ENCODE peak calls at places on chromosomes 6 and 20, in six cellular contexts. Z, C, F, R, G and V are unnamed samples. For H3K4me1, the result is how much of the 10 kb centered on the place peaks cover.

GRCh38 chr6:8855411-8855810 is 420.1 kb upstream of the SLC35B3 start:
- DNase-seq in F (no peak), R (no peak), Z (no peak), G (no peak), C (no peak), V (no peak)

GRCh38 chr6:105601541-105602174 is 198.8 kb upstream of the PREP start:
- DNase-seq in F (no peak), R (peak), G (peak), C (no peak), Z (peak), V (peak)

GRCh38 chr6:170225852-170226417 is 64.9 kb downstream of the DLL1 start:
- DNase-seq in C (peak), R (no peak), Z (no peak), G (peak), F (no peak), V (peak)

GRCh38 chr20:34112600-34113061 is 588 bp upstream of the EIF2S2 start:
- DNase-seq in G (no peak), Z (peak), C (peak), R (peak), F (no peak), V (peak)

GRCh38 chr20:14799671-14800070 is 462.3 kb upstream of the FLRT3 start:
- DNase-seq in F (no peak), R (no peak), Z (no peak), G (no peak), C (no peak), V (no peak)

GRCh38 chr6:13457577-13457976 is 29.8 kb downstream of the GFOD1 start:
- DNase-seq in F (no peak), G (peak), C (no peak), Z (peak), R (no peak), V (no peak)

GRCh38 chr6:19714415-19715165 is 122.6 kb upstream of the ID4 start:
- DNase-seq in R (no peak), C (no peak), F (no peak), Z (no peak), G (no peak), V (no peak)

GRCh38 chr20:37723668-37724067 is 29.8 kb downstream of the CTNNBL1 start:
- DNase-seq in Z (no peak), C (no peak), R (no peak), F (no peak), G (no peak), V (no peak)

GRCh38 chr20:51659491-51660050 is 108.6 kb downstream of the ATP9A start:
- DNase-seq in G (no peak), F (no peak), R (no peak), Z (no peak), C (no peak), V (no peak)

GRCh38 chr6:154542747-154543146 is 32.3 kb upstream of the CNKSR3 start:
- DNase-seq in F (no peak), G (no peak), C (no peak), Z (no peak), R (no peak), V (no peak)

GRCh38 chr6:121436966-121437756 is 1.7 kb downstream of the GJA1 start:
- DNase-seq in F (no peak), Z (peak), G (peak), R (peak), C (peak), V (peak)

GRCh38 chr6:44029489-44030185 is 97.6 kb downstream of the MRPL14 start:
- DNase-seq in R (peak), Z (peak), G (no peak), C (no peak), F (no peak), V (no peak)

GRCh38 chr6:115969930-115970273 is 90.8 kb downstream of the FRK start:
- DNase-seq in Z (peak), C (no peak), G (no peak), F (no peak), R (no peak), V (no peak)

GRCh38 chr6:104134876-104135275 is 724.8 kb downstream of the HACE1 start:
- DNase-seq in R (no peak), G (no peak), Z (no peak), C (no peak), F (no peak), V (no peak)

GRCh38 chr20:62560162-62560561 is 82.1 kb upstream of the SLCO4A1 start:
- DNase-seq in G (no peak), R (no peak), F (no peak), Z (no peak), C (no peak), V (no peak)

GRCh38 chr6:21871831-21872230 is 278.3 kb downstream of the SOX4 start:
- DNase-seq in Z (no peak), F (no peak), C (no peak), G (no peak), R (no peak), V (no peak)

GRCh38 chr20:63274381-63275228 is 2.0 kb downstream of the ARFGAP1 start:
- DNase-seq in F (no peak), G (no peak), Z (no peak), R (no peak), C (no peak), V (no peak)

GRCh38 chr6:39493717-39494116 is 171.2 kb upstream of the KCNK16 start:
- DNase-seq in F (no peak), R (no peak), C (no peak), Z (no peak), G (no peak), V (peak)

GRCh38 chr20:39009348-39009747 is 47.2 kb downstream of the DHX35 start:
- DNase-seq in Z (no peak), F (no peak), C (no peak), R (no peak), G (no peak), V (no peak)

GRCh38 chr6:131792091-131792496 is 15.7 kb upstream of the ENPP1 start:
- DNase-seq in R (no peak), F (no peak), C (no peak), Z (peak), G (peak), V (no peak)

GRCh38 chr20:382291-383115 is 1.9 kb downstream of the TRIB3 start:
- DNase-seq in Z (no peak), C (no peak), R (no peak), G (peak), F (no peak), V (no peak)

GRCh38 chr6:25301358-25301757 is 22.2 kb downstream of the CARMIL1 start:
- DNase-seq in G (no peak), F (no peak), Z (no peak), C (no peak), R (no peak), V (no peak)

GRCh38 chr20:17498181-17498580 is 33.0 kb downstream of the BFSP1 start:
- DNase-seq in G (peak), C (no peak), Z (peak), R (no peak), F (no peak), V (no peak)

GRCh38 chr6:27742833-27743573 is 169.2 kb downstream of the OR2B2 start:
- DNase-seq in C (no peak), Z (no peak), F (no peak), R (no peak), G (no peak), V (no peak)

GRCh38 chr20:3712279-3712873 is at the start of gene SIGLEC1:
- DNase-seq in G (no peak), C (no peak), R (peak), Z (no peak), F (no peak), V (peak)

GRCh38 chr20:6744171-6744570 is 23.3 kb upstream of the BMP2 start:
- DNase-seq in Z (no peak), C (no peak), R (no peak), G (no peak), F (no peak), V (no peak)

GRCh38 chr20:49385471-49385870 is 97.0 kb downstream of the KCNB1 start:
- DNase-seq in R (no peak), G (peak), Z (peak), C (no peak), F (no peak), V (peak)

GRCh38 chr20:43375586-43375985 is 82.1 kb upstream of the SRSF6 start:
- DNase-seq in G (no peak), C (no peak), R (no peak), F (no peak), Z (peak), V (no peak)

GRCh38 chr6:149962461-149963211 is 1.1 kb upstream of the ULBP1 start:
- DNase-seq in F (no peak), C (no peak), G (no peak), Z (no peak), R (no peak), V (no peak)

GRCh38 chr6:99960027-99960426 is 34.0 kb downstream of the MCHR2 start:
- DNase-seq in F (no peak), G (no peak), C (no peak), Z (no peak), R (no peak), V (no peak)

GRCh38 chr20:10521068-10521834 is 86.1 kb downstream of the SLX4IP start:
- DNase-seq in C (no peak), Z (peak), G (peak), F (no peak), R (peak), V (no peak)

GRCh38 chr20:24761220-24762065 is 187.6 kb upstream of the CST7 start:
- DNase-seq in F (no peak), C (no peak), G (no peak), R (no peak), Z (no peak), V (no peak)

GRCh38 chr20:64203037-64203777 is 39.0 kb downstream of the MYT1 start:
- DNase-seq in G (no peak), F (no peak), Z (no peak), R (no peak), C (no peak), V (no peak)

GRCh38 chr20:50056951-50057403 is 56.0 kb downstream of the UBE2V1 start:
- DNase-seq in R (no peak), C (no peak), Z (no peak), F (no peak), G (no peak), V (no peak)

GRCh38 chr20:50169329-50169823 is 15.9 kb upstream of the PEDS1 start:
- DNase-seq in R (peak), F (peak), G (peak), Z (peak), C (peak), V (peak)

GRCh38 chr20:22403860-22404608 is 180.3 kb downstream of the FOXA2 start:
- DNase-seq in C (no peak), Z (no peak), G (no peak), R (no peak), F (no peak), V (no peak)
- H3K4me3 ChIP-seq in C (no peak), Z (no peak), G (no peak), R (no peak), F (peak), V (peak)

DNA sequence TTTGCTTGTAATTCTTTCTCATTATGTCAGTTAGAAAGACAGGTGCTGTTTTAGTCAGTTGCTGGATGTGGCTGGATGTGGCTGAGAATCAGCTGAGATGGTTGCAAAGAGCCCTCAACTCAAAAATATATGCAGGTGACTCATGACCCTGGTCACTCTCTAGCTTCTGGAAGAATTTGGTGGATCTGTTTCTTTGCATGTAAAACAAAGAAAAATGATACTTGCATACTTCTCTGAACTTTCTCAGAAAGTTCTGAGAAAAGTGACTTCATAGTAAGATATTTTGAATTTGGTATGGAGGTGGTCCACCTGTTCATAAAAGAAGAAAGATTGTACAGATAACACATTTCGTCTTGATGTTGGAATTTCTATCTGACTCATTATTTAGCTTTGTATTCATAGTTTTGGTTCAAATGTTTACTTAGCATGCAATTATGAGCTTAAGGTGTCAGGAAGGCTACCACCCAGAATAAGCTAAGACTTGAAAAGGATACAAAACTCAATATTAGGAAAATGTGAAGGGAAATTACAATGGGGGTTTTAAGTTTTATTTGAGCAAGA is 163.2 kb upstream of the OLIG3 start:
- DNase-seq in G (peak), C (no peak), F (no peak), R (no peak), Z (no peak), V (no peak)
- H3K4me1 ChIP-seq in G (under half), C (under half), F (under half), R (under half), Z (under half), V (under half)

GRCh38 chr6:163866192-163866591 is 451.7 kb downstream of the QKI start:
- DNase-seq in R (no peak), G (no peak), C (no peak), F (peak), Z (no peak), V (no peak)

GRCh38 chr6:163872335-163872734 is 457.8 kb downstream of the QKI start:
- DNase-seq in Z (peak), R (no peak), G (no peak), C (no peak), F (no peak), V (no peak)

GRCh38 chr6:163863565-163863964 is 449.0 kb downstream of the QKI start:
- DNase-seq in R (no peak), F (peak), Z (no peak), C (no peak), G (no peak), V (no peak)

GRCh38 chr6:163865380-163865779 is 450.9 kb downstream of the QKI start:
- DNase-seq in Z (no peak), R (no peak), G (no peak), F (no peak), C (no peak), V (no peak)

DNA sequence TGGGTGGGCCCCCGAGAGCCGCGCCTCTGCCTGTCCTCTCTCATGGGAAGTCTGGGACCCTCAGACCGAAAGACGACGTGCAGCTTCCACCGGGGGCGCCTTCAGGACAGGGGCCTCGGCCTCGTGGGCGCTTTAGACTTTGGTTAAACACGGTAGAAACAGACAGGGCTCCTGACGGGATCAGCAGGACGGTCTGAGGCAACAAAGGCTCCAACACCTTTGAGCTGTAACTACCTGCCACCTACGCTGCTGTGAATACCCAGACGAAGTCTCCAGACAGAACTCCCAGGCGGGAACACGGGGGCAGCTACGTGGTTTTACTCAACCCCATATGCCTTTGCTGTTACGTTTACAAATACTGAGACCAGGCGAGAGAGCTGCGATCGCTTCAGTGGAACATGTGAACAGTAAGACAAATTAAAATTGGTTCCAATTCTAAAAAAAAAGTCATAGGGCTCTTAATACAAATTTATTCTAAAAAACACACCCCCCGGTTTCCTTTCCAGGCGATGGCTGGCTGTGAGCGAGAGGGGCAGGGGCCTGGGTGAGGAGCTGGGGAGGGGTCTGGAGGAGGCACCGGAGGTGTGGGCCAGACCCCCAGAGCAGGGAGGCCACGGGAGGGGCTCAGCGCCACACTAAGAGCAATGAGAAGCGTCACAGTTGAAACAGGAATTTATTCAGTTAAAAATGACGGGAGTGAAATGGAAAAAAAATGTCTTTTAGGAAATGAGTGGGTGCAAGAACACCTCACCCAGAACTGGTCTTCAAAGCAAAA is 453.2 kb downstream of the QKI start:
- DNase-seq in C (no peak), F (peak), G (no peak), R (no peak), Z (no peak), V (no peak)
- TF ChIP-seq CTCF in C (no peak), F (no peak), G (no peak), R (no peak), Z (no peak), V (no peak)

DNA sequence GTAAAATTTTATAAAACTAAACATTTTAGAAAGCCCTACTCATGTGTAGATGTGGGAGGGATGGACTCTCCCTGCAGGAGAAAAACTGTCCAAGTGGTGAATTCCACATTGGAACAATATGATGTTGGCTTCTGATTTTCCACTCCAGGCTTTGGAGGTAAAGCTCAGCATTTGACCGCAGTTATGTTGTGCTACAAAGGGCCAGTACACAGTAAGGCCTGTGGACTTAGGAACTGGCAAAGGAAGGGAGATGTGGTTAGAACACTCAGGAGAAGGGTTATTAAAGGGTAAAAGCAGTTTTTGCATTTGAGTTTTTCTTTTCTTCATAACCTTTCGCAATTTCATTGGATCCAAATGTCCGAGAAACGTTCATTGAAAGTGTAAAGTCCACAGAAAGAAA is 150.3 kb upstream of the SASH1 start:
- DNase-seq in Z (peak), C (no peak), F (no peak), G (peak), R (no peak), V (peak)
- H3K4me3 ChIP-seq in Z (no peak), C (no peak), F (no peak), G (peak), R (no peak), V (no peak)

DNA sequence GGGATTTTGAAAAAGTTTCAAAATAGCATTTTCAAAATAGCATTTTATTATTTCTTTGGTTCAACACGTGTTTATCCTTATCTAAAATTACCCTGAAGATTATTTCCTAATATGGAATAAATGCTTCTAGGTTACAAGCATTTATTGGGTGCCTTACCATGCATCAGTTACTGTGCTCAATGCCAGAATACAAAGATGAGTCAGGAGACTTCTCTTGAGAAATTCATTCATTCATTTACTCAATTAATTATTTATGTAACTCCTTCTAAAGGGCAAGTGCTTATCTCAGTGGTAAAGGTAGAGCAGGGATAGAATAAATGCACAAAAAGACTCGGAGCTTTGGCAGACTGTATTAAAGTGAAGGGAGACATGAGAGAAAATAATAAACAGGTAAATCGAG is 150.1 kb upstream of the PDE7B start:
- DNase-seq in F (no peak), R (no peak), C (no peak), G (no peak), Z (no peak), V (no peak)
- H3K4me1 ChIP-seq in F (under half), R (under half), C (under half), G (under half), Z (under half), V (under half)

DNA sequence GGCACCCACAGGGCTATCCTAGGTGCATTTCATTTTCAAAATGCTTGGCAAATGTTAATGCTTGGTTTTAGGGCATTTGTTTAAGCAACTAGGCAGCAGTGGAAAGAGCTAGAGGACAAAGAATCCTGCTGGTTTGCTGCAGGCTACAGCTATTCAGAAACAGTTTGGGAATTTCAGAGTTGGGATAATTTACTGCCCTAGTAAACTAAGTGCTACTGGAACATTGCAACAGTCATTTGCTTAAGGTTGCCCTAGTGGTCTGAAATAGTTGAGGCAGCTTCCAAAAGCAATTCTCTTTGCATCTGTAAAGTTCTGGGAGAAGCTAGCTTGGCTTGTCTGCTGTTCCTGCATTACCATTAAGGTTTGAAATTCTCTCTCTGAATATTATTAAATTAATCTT is 312.7 kb downstream of the LAMA2 start:
- DNase-seq in C (no peak), R (no peak), G (no peak), F (no peak), Z (no peak), V (no peak)
- TF ChIP-seq CTCF in C (no peak), R (no peak), G (no peak), F (no peak), Z (no peak), V (no peak)